ENCODE peak calls at places on chromosomes 3 and 15, in six cellular contexts. Y is left ventricle myocardium inferior, W is tibial nerve, O is NB4, G is adrenal gland, E is neural progenitor cell. F is an unnamed sample.

GRCh38 chr3:99974989-99975388 is 139.3 kb downstream of the FILIP1L start:
- DNase-seq in Y (no peak), W (no peak), O (no peak), G (no peak), E (no peak), F (no peak)

GRCh38 chr3:98877132-98877531 is 24.4 kb downstream of the DCBLD2 start:
- DNase-seq in Y (no peak), W (no peak), O (no peak), G (no peak), E (no peak), F (no peak)

GRCh38 chr3:119676020-119676419 is 1.2 kb downstream of the COX17 start:
- DNase-seq in Y (no peak), W (no peak), O (no peak), G (no peak), E (no peak), F (no peak)

GRCh38 chr15:68383161-68384074 is 48.5 kb downstream of the ITGA11 start:
- DNase-seq in Y (no peak), W (no peak), O (peak; percentile 66), G (peak; percentile 27), E (peak; percentile 54), F (peak; percentile 80)

GRCh38 chr15:70062321-70062956 is 35.3 kb downstream of the TLE3 start:
- DNase-seq in Y (peak; percentile 80), W (peak; percentile 70), O (no peak), G (peak; percentile 62), E (peak; percentile 48), F (no peak)

GRCh38 chr3:55801068-55801467 is 314.0 kb upstream of the WNT5A start:
- DNase-seq in Y (no peak), W (no peak), O (no peak), G (no peak), E (no peak), F (no peak)

GRCh38 chr3:158711886-158712285 is 20.4 kb downstream of the RARRES1 start:
- DNase-seq in Y (no peak), W (no peak), O (no peak), G (no peak), E (no peak), F (no peak)

GRCh38 chr3:130679218-130679617 is 67.4 kb downstream of the PIK3R4 start:
- DNase-seq in Y (no peak), W (no peak), O (peak; percentile 24), G (no peak), E (no peak), F (no peak)

GRCh38 chr3:86562095-86562494 is 428.9 kb downstream of the VGLL3 start:
- DNase-seq in Y (no peak), W (no peak), O (no peak), G (no peak), E (no peak), F (no peak)

GRCh38 chr3:116770815-116771450 is 61.4 kb downstream of the TUSC7 start:
- DNase-seq in Y (peak; percentile 16), W (peak; percentile 21), O (peak; percentile 76), G (peak; percentile 77), E (peak; percentile 89), F (peak; percentile 49)

GRCh38 chr15:67025719-67026118 is 39.7 kb upstream of the SMAD3 start:
- DNase-seq in Y (no peak), W (no peak), O (peak; percentile 54), G (peak; percentile 84), E (no peak), F (no peak)

GRCh38 chr3:186121968-186122367 is 13.1 kb upstream of the ETV5 start:
- DNase-seq in Y (no peak), W (no peak), O (no peak), G (no peak), E (no peak), F (no peak)

GRCh38 chr3:188861847-188862740 is 309.7 kb upstream of the TPRG1 start:
- DNase-seq in Y (no peak), W (no peak), O (no peak), G (no peak), E (no peak), F (no peak)

GRCh38 chr3:27596334-27596841 is 112.2 kb upstream of the SLC4A7 start:
- DNase-seq in Y (no peak), W (no peak), O (peak; percentile 82), G (no peak), E (no peak), F (peak; percentile 41)

GRCh38 chr3:34106879-34107278 is 308.4 kb downstream of the PDCD6IP start:
- DNase-seq in Y (no peak), W (no peak), O (peak; percentile 55), G (no peak), E (peak; percentile 70), F (no peak)

GRCh38 chr15:35519536-35520149 is 26.3 kb downstream of the DPH6 start:
- DNase-seq in Y (no peak), W (no peak), O (peak; percentile 52), G (no peak), E (peak; percentile 62), F (no peak)

GRCh38 chr3:155548194-155548593 is 196.7 kb downstream of the PLCH1 start:
- DNase-seq in Y (no peak), W (no peak), O (no peak), G (no peak), E (no peak), F (no peak)

GRCh38 chr15:44550256-44550655 is 13.3 kb downstream of the EIF3J start:
- DNase-seq in Y (no peak), W (no peak), O (no peak), G (no peak), E (no peak), F (no peak)

GRCh38 chr3:63847718-63848450 is 15.7 kb downstream of the THOC7 start:
- DNase-seq in Y (no peak), W (no peak), O (no peak), G (no peak), E (no peak), F (no peak)

GRCh38 chr15:26983822-26984221 is 12.8 kb downstream of the GABRG3 start:
- DNase-seq in Y (no peak), W (no peak), O (peak; percentile 26), G (no peak), E (no peak), F (no peak)

GRCh38 chr3:16374047-16375019 is 109.3 kb downstream of the OXNAD1 start:
- DNase-seq in Y (peak; percentile 36), W (no peak), O (no peak), G (no peak), E (no peak), F (no peak)

GRCh38 chr3:51397389-51397788 is 6.3 kb downstream of the RBM15B start:
- DNase-seq in Y (no peak), W (no peak), O (no peak), G (no peak), E (no peak), F (no peak)

DNA sequence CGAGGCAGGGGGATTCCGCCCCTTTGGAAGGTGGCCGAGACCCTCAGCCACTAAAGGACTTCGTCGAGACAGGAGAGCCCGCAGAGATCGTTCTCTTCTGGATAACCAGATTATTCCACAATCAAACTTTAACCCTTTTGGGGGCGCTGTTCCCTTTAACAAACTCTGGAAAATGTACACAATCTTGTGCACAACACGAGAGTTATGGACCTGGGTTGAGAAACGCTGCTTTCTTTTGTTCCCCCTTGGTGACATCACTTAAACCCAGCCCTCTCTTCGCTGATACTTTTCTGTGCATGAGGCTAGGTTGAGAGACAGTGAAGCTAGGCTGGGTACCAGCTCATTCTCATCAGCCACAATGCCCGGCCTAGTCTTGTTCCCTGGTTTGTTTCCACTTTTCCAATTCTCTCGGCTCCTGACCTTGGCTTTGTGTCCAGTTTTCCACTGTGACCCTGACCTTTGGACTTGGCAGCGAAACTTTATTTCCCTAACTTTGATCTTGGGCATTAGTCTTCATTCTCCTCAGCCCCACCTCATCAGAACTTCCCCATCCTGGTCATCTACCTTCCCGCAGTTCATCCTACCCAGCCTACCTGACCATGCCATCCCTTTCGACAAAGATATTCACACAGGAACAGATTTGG is 797 bp upstream of the ADPGK start:
- DNase-seq in Y (no peak), W (no peak), O (peak; percentile 91), G (peak; percentile 37), E (peak; percentile 86), F (peak; percentile 59)
- TF ChIP-seq CTCF in Y (peak; percentile 60), W (peak; percentile 61), O (peak; percentile 38), G (peak; percentile 75), E (peak; percentile 67), F (peak; percentile 45)

GRCh38 chr15:24916305-24917009 is 38.3 kb upstream of the SNRPN start:
- DNase-seq in Y (no peak), W (no peak), O (peak; percentile 42), G (no peak), E (no peak), F (no peak)

GRCh38 chr15:24919446-24919845 is 35.3 kb upstream of the SNRPN start:
- DNase-seq in Y (no peak), W (no peak), O (no peak), G (no peak), E (no peak), F (no peak)

DNA sequence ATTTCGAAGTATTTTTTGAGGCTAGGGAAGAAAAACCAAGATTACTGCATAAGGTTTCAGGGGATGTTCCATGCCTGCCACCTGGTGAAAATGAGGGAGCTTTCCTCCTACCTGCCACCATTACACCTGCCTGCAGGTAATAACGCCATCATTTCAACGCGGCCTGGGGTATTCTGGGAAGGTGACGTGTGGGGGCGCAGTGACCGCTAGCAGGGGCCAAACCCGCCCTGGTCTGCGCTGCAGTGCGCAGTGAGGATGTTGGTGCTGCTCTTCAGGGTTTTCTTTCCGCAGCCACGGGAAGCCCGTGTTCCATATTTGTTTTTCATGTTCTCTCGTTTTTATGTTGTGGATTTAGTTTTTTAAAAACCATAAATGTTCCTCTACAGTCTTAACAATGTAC is 37.4 kb upstream of the SNRPN start:
- DNase-seq in Y (no peak), W (no peak), O (no peak), G (no peak), E (no peak), F (no peak)
- TF ChIP-seq CTCF in Y (no peak), W (no peak), O (no peak), G (no peak), E (no peak), F (no peak)

GRCh38 chr15:97904196-97904572 is 56.3 kb upstream of the ARRDC4 start:
- DNase-seq in Y (peak; percentile 65), W (peak; percentile 63), O (peak; percentile 70), G (peak; percentile 75), E (peak; percentile 91), F (no peak)
- TF ChIP-seq CTCF in Y (peak; percentile 77), W (peak; percentile 74), O (peak; percentile 74), G (peak; percentile 62), E (peak; percentile 78), F (no peak)

DNA sequence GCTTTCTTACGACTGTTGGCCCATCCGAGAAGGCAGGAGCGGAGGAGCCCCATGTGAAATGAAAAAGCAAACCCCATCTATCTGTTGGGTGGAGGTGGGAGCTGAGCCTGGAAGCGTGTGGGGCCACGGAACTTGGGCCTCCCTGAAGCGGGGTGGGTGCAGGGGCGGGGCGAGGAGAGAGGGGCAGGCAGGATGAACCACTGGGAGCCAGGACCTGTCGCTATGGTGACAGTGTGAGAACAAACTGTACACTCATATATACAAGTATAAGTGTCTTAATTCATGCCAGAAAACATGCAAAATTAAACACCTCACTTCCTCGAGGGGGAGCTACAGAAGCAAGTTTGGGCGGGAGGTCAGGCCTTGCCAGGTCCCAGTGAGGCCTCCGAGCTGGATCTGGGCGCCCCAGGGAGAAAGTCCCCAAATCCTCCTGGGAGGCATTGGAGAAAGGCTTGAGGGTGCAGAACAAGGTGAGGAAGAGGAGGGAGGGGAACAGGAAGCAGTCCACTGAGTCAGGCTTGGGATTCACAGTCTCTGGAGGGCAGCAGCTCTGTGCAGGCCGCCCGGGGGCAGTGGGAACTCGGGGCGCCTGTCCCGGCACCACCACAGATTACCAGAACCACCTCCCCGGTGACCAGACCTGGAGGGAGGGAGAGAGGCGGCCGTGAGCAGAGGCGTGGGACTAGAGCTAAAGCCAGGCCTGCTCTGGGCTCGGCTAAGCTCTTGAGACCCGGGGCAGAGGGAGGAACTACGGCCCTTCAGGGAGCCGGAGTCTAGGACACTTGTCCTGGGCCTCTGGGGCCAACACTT is 34.8 kb downstream of the RBPMS2 start:
- DNase-seq in Y (peak; percentile 83), W (no peak), O (peak; percentile 48), G (no peak), E (no peak), F (peak; percentile 54)
- TF ChIP-seq CTCF in Y (peak; percentile 45), W (peak; percentile 9), O (no peak), G (no peak), E (peak; percentile 17), F (peak; percentile 50)